ENCODE peak calls at places on chromosomes 13 and 19, in eight cellular contexts. One of them, this sample, is unnamed.

GRCh38 chr19:43651758-43652545 is 12.3 kb upstream of the CADM4 start:
- DNase-seq in HEK293T: peak
- DNase-seq in NCI-H1436: peak
- DNase-seq in activated CD8-positive, alpha-beta memory T cell treated with anti-CD3 and anti-CD28 coated beads, Interleukin-2, amount 50 U/mL, for 4 hours: peak
- DNase-seq in ascending aorta: no peak
- DNase-seq in fibroblast of pulmonary artery: peak
- DNase-seq in pons: peak
- DNase-seq in NCI-H510A treated with DMSO at 0.1 percent for 48 hours: peak
- DNase-seq in this sample: peak

GRCh38 chr19:6018786-6019185 is 40.8 kb upstream of the RANBP3 start:
- DNase-seq in HEK293T: no peak
- DNase-seq in NCI-H1436: no peak
- DNase-seq in activated CD8-positive, alpha-beta memory T cell treated with anti-CD3 and anti-CD28 coated beads, Interleukin-2, amount 50 U/mL, for 4 hours: no peak
- DNase-seq in ascending aorta: no peak
- DNase-seq in fibroblast of pulmonary artery: no peak
- DNase-seq in pons: no peak
- DNase-seq in NCI-H510A treated with DMSO at 0.1 percent for 48 hours: peak
- DNase-seq in this sample: no peak

GRCh38 chr13:40096357-40096911 is 441.0 kb downstream of the COG6 start:
- DNase-seq in HEK293T: no peak
- DNase-seq in NCI-H1436: peak
- DNase-seq in activated CD8-positive, alpha-beta memory T cell treated with anti-CD3 and anti-CD28 coated beads, Interleukin-2, amount 50 U/mL, for 4 hours: peak
- DNase-seq in ascending aorta: no peak
- DNase-seq in fibroblast of pulmonary artery: no peak
- DNase-seq in pons: no peak
- DNase-seq in NCI-H510A treated with DMSO at 0.1 percent for 48 hours: no peak
- DNase-seq in this sample: no peak

GRCh38 chr13:94390881-94391280 is 88.6 kb downstream of the DCT start:
- DNase-seq in HEK293T: no peak
- DNase-seq in NCI-H1436: no peak
- DNase-seq in activated CD8-positive, alpha-beta memory T cell treated with anti-CD3 and anti-CD28 coated beads, Interleukin-2, amount 50 U/mL, for 4 hours: no peak
- DNase-seq in ascending aorta: no peak
- DNase-seq in fibroblast of pulmonary artery: peak
- DNase-seq in pons: peak
- DNase-seq in NCI-H510A treated with DMSO at 0.1 percent for 48 hours: no peak
- DNase-seq in this sample: no peak

GRCh38 chr19:15820646-15821045 is 5.2 kb upstream of the OR10H1 start:
- DNase-seq in HEK293T: no peak
- DNase-seq in NCI-H1436: no peak
- DNase-seq in activated CD8-positive, alpha-beta memory T cell treated with anti-CD3 and anti-CD28 coated beads, Interleukin-2, amount 50 U/mL, for 4 hours: no peak
- DNase-seq in ascending aorta: no peak
- DNase-seq in fibroblast of pulmonary artery: no peak
- DNase-seq in pons: no peak
- DNase-seq in NCI-H510A treated with DMSO at 0.1 percent for 48 hours: no peak
- DNase-seq in this sample: no peak

GRCh38 chr13:37617162-37617561 is 18.6 kb upstream of the POSTN start:
- DNase-seq in HEK293T: no peak
- DNase-seq in NCI-H1436: no peak
- DNase-seq in activated CD8-positive, alpha-beta memory T cell treated with anti-CD3 and anti-CD28 coated beads, Interleukin-2, amount 50 U/mL, for 4 hours: no peak
- DNase-seq in ascending aorta: no peak
- DNase-seq in fibroblast of pulmonary artery: peak
- DNase-seq in pons: no peak
- DNase-seq in NCI-H510A treated with DMSO at 0.1 percent for 48 hours: no peak
- DNase-seq in this sample: peak

GRCh38 chr13:94382960-94383359 is 96.5 kb downstream of the DCT start:
- DNase-seq in HEK293T: no peak
- DNase-seq in NCI-H1436: no peak
- DNase-seq in activated CD8-positive, alpha-beta memory T cell treated with anti-CD3 and anti-CD28 coated beads, Interleukin-2, amount 50 U/mL, for 4 hours: no peak
- DNase-seq in ascending aorta: no peak
- DNase-seq in fibroblast of pulmonary artery: no peak
- DNase-seq in pons: no peak
- DNase-seq in NCI-H510A treated with DMSO at 0.1 percent for 48 hours: no peak
- DNase-seq in this sample: no peak

GRCh38 chr13:30037766-30038165 is 187.3 kb upstream of the UBL3 start:
- DNase-seq in HEK293T: no peak
- DNase-seq in NCI-H1436: no peak
- DNase-seq in activated CD8-positive, alpha-beta memory T cell treated with anti-CD3 and anti-CD28 coated beads, Interleukin-2, amount 50 U/mL, for 4 hours: no peak
- DNase-seq in ascending aorta: no peak
- DNase-seq in fibroblast of pulmonary artery: peak
- DNase-seq in pons: no peak
- DNase-seq in NCI-H510A treated with DMSO at 0.1 percent for 48 hours: no peak
- DNase-seq in this sample: no peak

GRCh38 chr13:43686557-43686956 is 100.2 kb downstream of the ENOX1 start:
- DNase-seq in HEK293T: no peak
- DNase-seq in NCI-H1436: no peak
- DNase-seq in activated CD8-positive, alpha-beta memory T cell treated with anti-CD3 and anti-CD28 coated beads, Interleukin-2, amount 50 U/mL, for 4 hours: no peak
- DNase-seq in ascending aorta: no peak
- DNase-seq in fibroblast of pulmonary artery: peak
- DNase-seq in pons: peak
- DNase-seq in NCI-H510A treated with DMSO at 0.1 percent for 48 hours: no peak
- DNase-seq in this sample: peak

GRCh38 chr19:1401138-1401888 is at the start of gene GAMT:
- DNase-seq in HEK293T: peak
- DNase-seq in NCI-H1436: peak
- DNase-seq in activated CD8-positive, alpha-beta memory T cell treated with anti-CD3 and anti-CD28 coated beads, Interleukin-2, amount 50 U/mL, for 4 hours: peak
- DNase-seq in ascending aorta: no peak
- DNase-seq in fibroblast of pulmonary artery: peak
- DNase-seq in pons: no peak
- DNase-seq in NCI-H510A treated with DMSO at 0.1 percent for 48 hours: no peak
- DNase-seq in this sample: peak

This sample was measured in trophoblast cell.